ENCODE peak calls at places on chromosomes 1 and 21, in eight cellular contexts. One of them, this sample, is unnamed.

GRCh38 chr1:225809842-225810578 is at the start of gene EPHX1:
- DNase-seq in BJ: peak; percentile 32
- DNase-seq in glutamatergic neuron: peak; percentile 91
- DNase-seq in stimulated activated naive CD8-positive, alpha-beta T cell treated with anti-CD3 and anti-CD28 coated beads, Interleukin-15, amount 100 ng/mL, for 72 hours: peak; percentile 69
- DNase-seq in stimulated activated CD4-positive, alpha-beta T cell treated with anti-CD3 and anti-CD28 coated beads, Interleukin-4, amount 100 ng/mL, for 1 hour: peak; percentile 70
- DNase-seq in activated gamma-delta T cell treated with Interleukin-2 at 50 U/mL for 16 hours: peak; percentile 40
- DNase-seq in nephron progenitor cell: peak; percentile 89
- DNase-seq in KG1: peak; percentile 14
- DNase-seq in this sample: peak; percentile 94

GRCh38 chr1:221994274-221994698 is 252.4 kb upstream of the DUSP10 start:
- DNase-seq in BJ: no peak
- DNase-seq in glutamatergic neuron: no peak
- DNase-seq in stimulated activated naive CD8-positive, alpha-beta T cell treated with anti-CD3 and anti-CD28 coated beads, Interleukin-15, amount 100 ng/mL, for 72 hours: peak; percentile 38
- DNase-seq in stimulated activated CD4-positive, alpha-beta T cell treated with anti-CD3 and anti-CD28 coated beads, Interleukin-4, amount 100 ng/mL, for 1 hour: no peak
- DNase-seq in activated gamma-delta T cell treated with Interleukin-2 at 50 U/mL for 16 hours: no peak
- DNase-seq in nephron progenitor cell: no peak
- DNase-seq in KG1: no peak
- DNase-seq in this sample: no peak

GRCh38 chr1:227771326-227771725 is 36.1 kb downstream of the SNAP47 start:
- DNase-seq in BJ: no peak
- DNase-seq in glutamatergic neuron: no peak
- DNase-seq in stimulated activated naive CD8-positive, alpha-beta T cell treated with anti-CD3 and anti-CD28 coated beads, Interleukin-15, amount 100 ng/mL, for 72 hours: no peak
- DNase-seq in stimulated activated CD4-positive, alpha-beta T cell treated with anti-CD3 and anti-CD28 coated beads, Interleukin-4, amount 100 ng/mL, for 1 hour: no peak
- DNase-seq in activated gamma-delta T cell treated with Interleukin-2 at 50 U/mL for 16 hours: no peak
- DNase-seq in nephron progenitor cell: no peak
- DNase-seq in KG1: no peak
- DNase-seq in this sample: no peak

GRCh38 chr1:204370176-204370575 is 10.4 kb upstream of the PLEKHA6 start:
- DNase-seq in BJ: no peak
- DNase-seq in glutamatergic neuron: no peak
- DNase-seq in stimulated activated naive CD8-positive, alpha-beta T cell treated with anti-CD3 and anti-CD28 coated beads, Interleukin-15, amount 100 ng/mL, for 72 hours: no peak
- DNase-seq in stimulated activated CD4-positive, alpha-beta T cell treated with anti-CD3 and anti-CD28 coated beads, Interleukin-4, amount 100 ng/mL, for 1 hour: no peak
- DNase-seq in activated gamma-delta T cell treated with Interleukin-2 at 50 U/mL for 16 hours: no peak
- DNase-seq in nephron progenitor cell: no peak
- DNase-seq in KG1: no peak
- DNase-seq in this sample: no peak

GRCh38 chr1:35470964-35471613 is 86.1 kb downstream of the KIAA0319L start:
- DNase-seq in BJ: no peak
- DNase-seq in glutamatergic neuron: no peak
- DNase-seq in stimulated activated naive CD8-positive, alpha-beta T cell treated with anti-CD3 and anti-CD28 coated beads, Interleukin-15, amount 100 ng/mL, for 72 hours: no peak
- DNase-seq in stimulated activated CD4-positive, alpha-beta T cell treated with anti-CD3 and anti-CD28 coated beads, Interleukin-4, amount 100 ng/mL, for 1 hour: no peak
- DNase-seq in activated gamma-delta T cell treated with Interleukin-2 at 50 U/mL for 16 hours: no peak
- DNase-seq in nephron progenitor cell: no peak
- DNase-seq in KG1: no peak
- DNase-seq in this sample: no peak

GRCh38 chr1:57889686-57890360 is 466.0 kb upstream of the DAB1 start:
- DNase-seq in BJ: peak; percentile 10
- DNase-seq in glutamatergic neuron: no peak
- DNase-seq in stimulated activated naive CD8-positive, alpha-beta T cell treated with anti-CD3 and anti-CD28 coated beads, Interleukin-15, amount 100 ng/mL, for 72 hours: no peak
- DNase-seq in stimulated activated CD4-positive, alpha-beta T cell treated with anti-CD3 and anti-CD28 coated beads, Interleukin-4, amount 100 ng/mL, for 1 hour: no peak
- DNase-seq in activated gamma-delta T cell treated with Interleukin-2 at 50 U/mL for 16 hours: no peak
- DNase-seq in nephron progenitor cell: no peak
- DNase-seq in KG1: no peak
- DNase-seq in this sample: no peak

GRCh38 chr1:117237701-117238413 is 27.1 kb upstream of the VTCN1 start:
- DNase-seq in BJ: no peak
- DNase-seq in glutamatergic neuron: no peak
- DNase-seq in stimulated activated naive CD8-positive, alpha-beta T cell treated with anti-CD3 and anti-CD28 coated beads, Interleukin-15, amount 100 ng/mL, for 72 hours: no peak
- DNase-seq in stimulated activated CD4-positive, alpha-beta T cell treated with anti-CD3 and anti-CD28 coated beads, Interleukin-4, amount 100 ng/mL, for 1 hour: no peak
- DNase-seq in activated gamma-delta T cell treated with Interleukin-2 at 50 U/mL for 16 hours: no peak
- DNase-seq in nephron progenitor cell: no peak
- DNase-seq in KG1: no peak
- DNase-seq in this sample: no peak

GRCh38 chr1:226201029-226201593 is 14.6 kb upstream of the ACBD3 start:
- DNase-seq in BJ: no peak
- DNase-seq in glutamatergic neuron: no peak
- DNase-seq in stimulated activated naive CD8-positive, alpha-beta T cell treated with anti-CD3 and anti-CD28 coated beads, Interleukin-15, amount 100 ng/mL, for 72 hours: no peak
- DNase-seq in stimulated activated CD4-positive, alpha-beta T cell treated with anti-CD3 and anti-CD28 coated beads, Interleukin-4, amount 100 ng/mL, for 1 hour: no peak
- DNase-seq in activated gamma-delta T cell treated with Interleukin-2 at 50 U/mL for 16 hours: no peak
- DNase-seq in nephron progenitor cell: no peak
- DNase-seq in KG1: no peak
- DNase-seq in this sample: no peak

GRCh38 chr1:222394224-222394623 is 153.7 kb downstream of the HHIPL2 start:
- DNase-seq in BJ: no peak
- DNase-seq in glutamatergic neuron: no peak
- DNase-seq in stimulated activated naive CD8-positive, alpha-beta T cell treated with anti-CD3 and anti-CD28 coated beads, Interleukin-15, amount 100 ng/mL, for 72 hours: no peak
- DNase-seq in stimulated activated CD4-positive, alpha-beta T cell treated with anti-CD3 and anti-CD28 coated beads, Interleukin-4, amount 100 ng/mL, for 1 hour: no peak
- DNase-seq in activated gamma-delta T cell treated with Interleukin-2 at 50 U/mL for 16 hours: no peak
- DNase-seq in nephron progenitor cell: no peak
- DNase-seq in KG1: no peak
- DNase-seq in this sample: no peak

GRCh38 chr1:67372136-67372535 is 58.1 kb downstream of the SERBP1 start:
- DNase-seq in BJ: peak; percentile 27
- DNase-seq in glutamatergic neuron: no peak
- DNase-seq in stimulated activated naive CD8-positive, alpha-beta T cell treated with anti-CD3 and anti-CD28 coated beads, Interleukin-15, amount 100 ng/mL, for 72 hours: no peak
- DNase-seq in stimulated activated CD4-positive, alpha-beta T cell treated with anti-CD3 and anti-CD28 coated beads, Interleukin-4, amount 100 ng/mL, for 1 hour: no peak
- DNase-seq in activated gamma-delta T cell treated with Interleukin-2 at 50 U/mL for 16 hours: no peak
- DNase-seq in nephron progenitor cell: no peak
- DNase-seq in KG1: no peak
- DNase-seq in this sample: no peak

GRCh38 chr1:10965621-10966226 is 46.7 kb upstream of the TARDBP start:
- DNase-seq in BJ: no peak
- DNase-seq in glutamatergic neuron: no peak
- DNase-seq in stimulated activated naive CD8-positive, alpha-beta T cell treated with anti-CD3 and anti-CD28 coated beads, Interleukin-15, amount 100 ng/mL, for 72 hours: peak; percentile 78
- DNase-seq in stimulated activated CD4-positive, alpha-beta T cell treated with anti-CD3 and anti-CD28 coated beads, Interleukin-4, amount 100 ng/mL, for 1 hour: peak; percentile 10
- DNase-seq in activated gamma-delta T cell treated with Interleukin-2 at 50 U/mL for 16 hours: no peak
- DNase-seq in nephron progenitor cell: no peak
- DNase-seq in KG1: no peak
- DNase-seq in this sample: no peak

GRCh38 chr1:44962729-44963128 is 23.7 kb downstream of the EIF2B3 start:
- DNase-seq in BJ: no peak
- DNase-seq in glutamatergic neuron: no peak
- DNase-seq in stimulated activated naive CD8-positive, alpha-beta T cell treated with anti-CD3 and anti-CD28 coated beads, Interleukin-15, amount 100 ng/mL, for 72 hours: no peak
- DNase-seq in stimulated activated CD4-positive, alpha-beta T cell treated with anti-CD3 and anti-CD28 coated beads, Interleukin-4, amount 100 ng/mL, for 1 hour: no peak
- DNase-seq in activated gamma-delta T cell treated with Interleukin-2 at 50 U/mL for 16 hours: no peak
- DNase-seq in nephron progenitor cell: no peak
- DNase-seq in KG1: no peak
- DNase-seq in this sample: no peak

GRCh38 chr1:187624812-187625542 is 796.2 kb downstream of the PLA2G4A start:
- DNase-seq in BJ: no peak
- DNase-seq in glutamatergic neuron: no peak
- DNase-seq in stimulated activated naive CD8-positive, alpha-beta T cell treated with anti-CD3 and anti-CD28 coated beads, Interleukin-15, amount 100 ng/mL, for 72 hours: no peak
- DNase-seq in stimulated activated CD4-positive, alpha-beta T cell treated with anti-CD3 and anti-CD28 coated beads, Interleukin-4, amount 100 ng/mL, for 1 hour: no peak
- DNase-seq in activated gamma-delta T cell treated with Interleukin-2 at 50 U/mL for 16 hours: no peak
- DNase-seq in nephron progenitor cell: no peak
- DNase-seq in KG1: no peak
- DNase-seq in this sample: no peak

GRCh38 chr1:161117681-161118581 is at the start of the genes NIT1 and PFDN2:
- DNase-seq in BJ: no peak
- DNase-seq in glutamatergic neuron: peak; percentile 91
- DNase-seq in stimulated activated naive CD8-positive, alpha-beta T cell treated with anti-CD3 and anti-CD28 coated beads, Interleukin-15, amount 100 ng/mL, for 72 hours: peak; percentile 89
- DNase-seq in stimulated activated CD4-positive, alpha-beta T cell treated with anti-CD3 and anti-CD28 coated beads, Interleukin-4, amount 100 ng/mL, for 1 hour: peak; percentile 88
- DNase-seq in activated gamma-delta T cell treated with Interleukin-2 at 50 U/mL for 16 hours: peak; percentile 77
- DNase-seq in nephron progenitor cell: peak; percentile 91
- DNase-seq in KG1: peak; percentile 38
- DNase-seq in this sample: peak; percentile 92

GRCh38 chr21:44378646-44379581 is 25.5 kb downstream of the TRPM2 start:
- DNase-seq in BJ: no peak
- DNase-seq in glutamatergic neuron: no peak
- DNase-seq in stimulated activated naive CD8-positive, alpha-beta T cell treated with anti-CD3 and anti-CD28 coated beads, Interleukin-15, amount 100 ng/mL, for 72 hours: no peak
- DNase-seq in stimulated activated CD4-positive, alpha-beta T cell treated with anti-CD3 and anti-CD28 coated beads, Interleukin-4, amount 100 ng/mL, for 1 hour: no peak
- DNase-seq in activated gamma-delta T cell treated with Interleukin-2 at 50 U/mL for 16 hours: no peak
- DNase-seq in nephron progenitor cell: no peak
- DNase-seq in KG1: no peak
- DNase-seq in this sample: no peak

GRCh38 chr1:214857716-214858115 is 224.8 kb upstream of the KCNK2 start:
- DNase-seq in BJ: peak; percentile 73
- DNase-seq in glutamatergic neuron: no peak
- DNase-seq in stimulated activated naive CD8-positive, alpha-beta T cell treated with anti-CD3 and anti-CD28 coated beads, Interleukin-15, amount 100 ng/mL, for 72 hours: no peak
- DNase-seq in stimulated activated CD4-positive, alpha-beta T cell treated with anti-CD3 and anti-CD28 coated beads, Interleukin-4, amount 100 ng/mL, for 1 hour: no peak
- DNase-seq in activated gamma-delta T cell treated with Interleukin-2 at 50 U/mL for 16 hours: no peak
- DNase-seq in nephron progenitor cell: no peak
- DNase-seq in KG1: no peak
- DNase-seq in this sample: no peak

This sample was measured in mucosa of descending colon.